ENCODE peak calls at places on chromosome 22, in five cellular contexts. D, O, N, U and F are unnamed samples.

GRCh38 chr22:32340437-32340836 is 17.2 kb upstream of the RFPL3 start:
- DNase-seq in D (no peak), O (no peak), U (no peak), N (no peak), F (no peak)

GRCh38 chr22:36323182-36323854 is 64.4 kb downstream of the MYH9 start:
- DNase-seq in N (no peak), D (peak), U (no peak), O (no peak), F (no peak)

GRCh38 chr22:48167238-48167637 is 1404.8 kb downstream of the TBC1D22A start:
- DNase-seq in D (no peak), N (peak), U (peak), O (no peak), F (peak)

GRCh38 chr22:38230108-38230825 is 28.5 kb downstream of the MAFF start:
- DNase-seq in U (no peak), D (no peak), N (peak), O (no peak), F (peak)

GRCh38 chr22:20128902-20129746 is 2.5 kb upstream of the ZDHHC8 start:
- DNase-seq in U (no peak), O (no peak), D (peak), N (peak), F (peak)

GRCh38 chr22:37896181-37896592 is 9.9 kb upstream of the MICALL1 start:
- DNase-seq in N (peak), O (no peak), U (no peak), D (peak), F (peak)

GRCh38 chr22:35592418-35592967 is 24.6 kb downstream of the MB start:
- DNase-seq in O (no peak), D (no peak), N (no peak), U (no peak), F (no peak)

GRCh38 chr22:31631381-31631780 is 30.6 kb downstream of the PISD start:
- DNase-seq in D (no peak), U (no peak), N (no peak), O (no peak), F (no peak)

DNA sequence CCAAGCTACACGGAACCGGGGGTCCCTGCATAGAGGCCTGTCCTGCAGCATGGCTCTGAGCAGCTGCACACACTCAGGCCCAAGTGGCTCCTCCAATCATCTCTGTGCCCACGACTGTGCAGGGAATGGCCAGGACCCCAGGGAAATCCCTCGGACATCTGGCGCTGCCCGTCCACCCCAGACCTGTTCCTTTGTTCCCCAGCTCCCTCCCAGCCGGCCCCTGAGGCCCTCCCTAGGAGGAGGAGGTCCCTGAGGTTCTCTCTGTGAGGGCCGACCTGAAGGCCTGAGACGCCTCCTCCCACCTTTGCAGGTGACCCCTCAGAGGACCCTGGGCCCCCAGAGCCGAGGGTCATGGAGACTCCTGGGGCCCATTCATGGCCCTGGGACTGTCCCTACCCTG is 1.1 kb downstream of the MLC1 start:
- DNase-seq in N (no peak), O (no peak), U (no peak), D (no peak), F (no peak)
- H4K8ac ChIP-seq in N (no peak), O (no peak), U (peak), D (no peak), F (no peak)

GRCh38 chr22:26975865-26976264 is 318.5 kb downstream of the MIAT start:
- DNase-seq in U (no peak), O (no peak), N (no peak), D (no peak), F (no peak)
- H4K8ac ChIP-seq in U (no peak), O (no peak), N (no peak), D (no peak), F (no peak)

DNA sequence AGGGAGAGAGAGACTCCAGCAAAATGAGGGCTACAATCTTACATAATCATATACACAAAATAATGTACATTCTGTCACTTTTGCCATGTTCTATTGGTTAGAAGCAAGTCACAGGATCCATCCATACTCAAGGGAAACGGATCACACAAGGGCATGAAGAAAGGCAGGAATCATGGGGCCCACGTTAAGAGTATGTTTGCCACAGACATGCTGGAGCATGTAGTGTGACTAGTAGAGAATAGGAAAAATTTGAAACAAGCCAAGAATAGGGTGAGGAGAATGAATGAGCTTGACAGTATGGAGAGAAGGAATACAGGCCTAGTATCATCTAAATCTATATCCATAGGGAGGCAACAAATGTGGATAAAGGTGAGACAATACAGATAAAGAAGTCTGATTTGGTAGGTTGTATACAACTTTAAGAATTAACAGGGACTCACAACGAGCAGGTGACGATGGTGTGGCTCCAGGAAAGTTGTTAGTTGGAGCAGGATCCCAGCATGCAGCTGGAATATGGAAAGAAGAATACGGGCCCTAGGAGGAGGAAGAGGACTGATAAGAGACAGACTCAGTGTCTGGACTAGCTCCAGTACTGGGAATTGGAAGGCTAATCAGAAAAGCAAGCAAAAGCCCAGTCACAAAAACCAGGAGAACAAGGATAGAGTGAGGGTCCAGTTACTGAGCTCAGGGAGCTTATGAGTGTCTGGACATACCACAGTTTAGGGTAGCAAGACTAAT is 301.7 kb upstream of the PITPNB start:
- DNase-seq in D (no peak), U (no peak), N (no peak), O (no peak), F (no peak)
- H4K8ac ChIP-seq in D (no peak), U (no peak), N (no peak), O (no peak), F (no peak)

GRCh38 chr22:50482107-50483074 is 1.0 kb downstream of the ADM2 start:
- DNase-seq in D (no peak), N (no peak), O (no peak), U (no peak), F (no peak)
- H4K8ac ChIP-seq in D (peak), N (no peak), O (peak), U (peak), F (no peak)

GRCh38 chr22:49828599-49828965 is 909 bp upstream of the BRD1 start:
- DNase-seq in D (no peak), U (no peak), O (no peak), N (no peak), F (no peak)
- H4K8ac ChIP-seq in D (no peak), U (peak), O (peak), N (no peak), F (no peak)